ENCODE peak calls at places on chromosomes 3 and 15, in ten cellular contexts. One of them, this sample, is unnamed.

GRCh38 chr15:99209326-99209725 is 40.1 kb downstream of the TTC23 start:
- DNase-seq in AG04450: no peak
- DNase-seq in NCI-H1092: no peak
- DNase-seq in natural killer cell: no peak
- DNase-seq in iris pigment epithelial cell: no peak
- DNase-seq in HTR-8/SVneo: no peak
- DNase-seq in AG10803: no peak
- DNase-seq in pulmonary artery endothelial cell: peak
- DNase-seq in nucleus accumbens: no peak
- DNase-seq in ACHN: no peak
- DNase-seq in this sample: no peak

GRCh38 chr3:75737831-75738493 is 47.4 kb downstream of the ZNF717 start:
- DNase-seq in nucleus accumbens: no peak
- DNase-seq in ACHN: peak
- DNase-seq in iris pigment epithelial cell: peak
- DNase-seq in HTR-8/SVneo: no peak
- DNase-seq in AG04450: no peak
- DNase-seq in natural killer cell: no peak
- DNase-seq in NCI-H1092: no peak
- DNase-seq in AG10803: no peak
- DNase-seq in pulmonary artery endothelial cell: no peak
- DNase-seq in this sample: no peak

GRCh38 chr3:42349765-42350594 is 60.4 kb downstream of the LYZL4 start:
- DNase-seq in AG10803: no peak
- DNase-seq in NCI-H1092: no peak
- DNase-seq in HTR-8/SVneo: no peak
- DNase-seq in ACHN: no peak
- DNase-seq in pulmonary artery endothelial cell: no peak
- DNase-seq in iris pigment epithelial cell: no peak
- DNase-seq in natural killer cell: no peak
- DNase-seq in nucleus accumbens: no peak
- DNase-seq in AG04450: no peak
- DNase-seq in this sample: no peak

GRCh38 chr15:62287066-62287857 is 122.2 kb upstream of the C2CD4B start:
- DNase-seq in iris pigment epithelial cell: peak
- DNase-seq in pulmonary artery endothelial cell: no peak
- DNase-seq in ACHN: no peak
- DNase-seq in AG10803: peak
- DNase-seq in AG04450: no peak
- DNase-seq in natural killer cell: no peak
- DNase-seq in NCI-H1092: no peak
- DNase-seq in HTR-8/SVneo: no peak
- DNase-seq in nucleus accumbens: no peak
- DNase-seq in this sample: no peak

GRCh38 chr3:184717608-184717995 is 5.7 kb upstream of the MAGEF1 start:
- DNase-seq in NCI-H1092: no peak
- DNase-seq in ACHN: no peak
- DNase-seq in AG04450: no peak
- DNase-seq in nucleus accumbens: peak
- DNase-seq in AG10803: no peak
- DNase-seq in HTR-8/SVneo: no peak
- DNase-seq in natural killer cell: no peak
- DNase-seq in pulmonary artery endothelial cell: no peak
- DNase-seq in iris pigment epithelial cell: no peak
- DNase-seq in this sample: no peak

GRCh38 chr15:67091073-67091965 is 25.9 kb downstream of the SMAD3 start:
- DNase-seq in AG04450: peak
- DNase-seq in AG10803: peak
- DNase-seq in ACHN: peak
- DNase-seq in HTR-8/SVneo: peak
- DNase-seq in natural killer cell: peak
- DNase-seq in iris pigment epithelial cell: peak
- DNase-seq in NCI-H1092: no peak
- DNase-seq in pulmonary artery endothelial cell: peak
- DNase-seq in nucleus accumbens: no peak
- DNase-seq in this sample: peak

GRCh38 chr3:74041068-74041675 is 416.4 kb upstream of the PDZRN3 start:
- DNase-seq in pulmonary artery endothelial cell: no peak
- DNase-seq in AG10803: no peak
- DNase-seq in nucleus accumbens: no peak
- DNase-seq in AG04450: no peak
- DNase-seq in HTR-8/SVneo: no peak
- DNase-seq in ACHN: no peak
- DNase-seq in iris pigment epithelial cell: no peak
- DNase-seq in NCI-H1092: no peak
- DNase-seq in natural killer cell: no peak
- DNase-seq in this sample: no peak

GRCh38 chr3:109853077-109853732 is 515.9 kb upstream of the DPPA4 start:
- DNase-seq in pulmonary artery endothelial cell: no peak
- DNase-seq in AG10803: no peak
- DNase-seq in AG04450: no peak
- DNase-seq in NCI-H1092: no peak
- DNase-seq in nucleus accumbens: no peak
- DNase-seq in natural killer cell: no peak
- DNase-seq in iris pigment epithelial cell: no peak
- DNase-seq in HTR-8/SVneo: no peak
- DNase-seq in ACHN: no peak
- DNase-seq in this sample: no peak

GRCh38 chr3:29850641-29851040 is 569.8 kb downstream of the RBMS3 start:
- DNase-seq in HTR-8/SVneo: no peak
- DNase-seq in pulmonary artery endothelial cell: no peak
- DNase-seq in NCI-H1092: no peak
- DNase-seq in nucleus accumbens: no peak
- DNase-seq in ACHN: no peak
- DNase-seq in AG04450: no peak
- DNase-seq in natural killer cell: no peak
- DNase-seq in iris pigment epithelial cell: no peak
- DNase-seq in AG10803: no peak
- DNase-seq in this sample: no peak

GRCh38 chr15:65841121-65841930 is 28.0 kb upstream of the RAB11A start:
- DNase-seq in natural killer cell: no peak
- DNase-seq in AG10803: peak
- DNase-seq in iris pigment epithelial cell: peak
- DNase-seq in ACHN: peak
- DNase-seq in NCI-H1092: no peak
- DNase-seq in HTR-8/SVneo: no peak
- DNase-seq in nucleus accumbens: no peak
- DNase-seq in AG04450: no peak
- DNase-seq in pulmonary artery endothelial cell: peak
- DNase-seq in this sample: no peak

GRCh38 chr3:101077361-101078011 is 84.3 kb upstream of the ABI3BP start:
- DNase-seq in pulmonary artery endothelial cell: peak
- DNase-seq in nucleus accumbens: no peak
- DNase-seq in AG04450: no peak
- DNase-seq in HTR-8/SVneo: no peak
- DNase-seq in natural killer cell: no peak
- DNase-seq in iris pigment epithelial cell: peak
- DNase-seq in ACHN: peak
- DNase-seq in NCI-H1092: no peak
- DNase-seq in AG10803: peak
- DNase-seq in this sample: no peak

This sample was measured in HCT116.